ENCODE peak calls at places on chromosome 22, in four cellular contexts. Q is trophoblast cell, B is neuronal stem cell, A is H1. P is an unnamed sample. For H3K36me3, the result is how much of the 10 kb centered on the place peaks cover.

GRCh38 chr22:32991353-32992115 is 66.6 kb downstream of the SYN3 start:
- DNase-seq in Q (peak), B (no peak), A (no peak), P (no peak)

GRCh38 chr22:35150163-35151107 is 84.5 kb downstream of the ISX start:
- DNase-seq in Q (peak), B (peak), A (peak), P (peak)

GRCh38 chr22:31540966-31541365 is 44.6 kb downstream of the SFI1 start:
- DNase-seq in Q (no peak), B (no peak), A (no peak), P (no peak)

GRCh38 chr22:20249797-20250354 is 18.2 kb downstream of the RTN4R start:
- DNase-seq in Q (no peak), B (no peak), A (no peak), P (no peak)

GRCh38 chr22:42064629-42065028 is 6.0 kb downstream of the NAGA start:
- DNase-seq in Q (no peak), B (no peak), A (no peak), P (no peak)

GRCh38 chr22:26672060-26672471 is 14.7 kb downstream of the MIAT start:
- DNase-seq in Q (no peak), B (no peak), A (no peak), P (no peak)

GRCh38 chr22:30521368-30522156 is 16.1 kb upstream of the SEC14L4 start:
- DNase-seq in Q (no peak), B (no peak), A (no peak), P (no peak)

GRCh38 chr22:50443202-50443601 is 31.6 kb downstream of the SBF1 start:
- DNase-seq in Q (peak), B (no peak), A (no peak), P (no peak)

GRCh38 chr22:26669060-26669481 is 11.7 kb downstream of the MIAT start:
- DNase-seq in Q (no peak), B (no peak), A (no peak), P (peak)

GRCh38 chr22:24466831-24467249 is 28.3 kb upstream of the UPB1 start:
- DNase-seq in Q (no peak), B (no peak), A (no peak), P (peak)

GRCh38 chr22:41327124-41327523 is 25.8 kb downstream of the ZC3H7B start:
- DNase-seq in Q (no peak), B (no peak), A (no peak), P (no peak)

GRCh38 chr22:29830585-29830984 is 7.5 kb downstream of the ASCC2 start:
- DNase-seq in Q (peak), B (no peak), A (no peak), P (no peak)

GRCh38 chr22:43867839-43868652 is 5.7 kb upstream of the SULT4A1 start:
- DNase-seq in Q (peak), B (peak), A (peak), P (peak)

GRCh38 chr22:43096420-43096819 is 7.2 kb upstream of the TTLL1 start:
- DNase-seq in Q (no peak), B (no peak), A (no peak), P (no peak)

GRCh38 chr22:19673660-19674059 is 40.6 kb upstream of the SEPTIN5 start:
- DNase-seq in Q (no peak), B (no peak), A (no peak), P (no peak)

GRCh38 chr22:20062766-20063083 is 17.3 kb upstream of the DGCR8 start:
- DNase-seq in Q (peak), B (no peak), A (no peak), P (peak)

GRCh38 chr22:20938272-20938671 is 21.1 kb downstream of the CRKL start:
- DNase-seq in Q (no peak), B (no peak), A (no peak), P (no peak)

GRCh38 chr22:25359601-25360261 is 140.3 kb downstream of the CRYBB2 start:
- DNase-seq in Q (no peak), B (no peak), A (no peak), P (no peak)

GRCh38 chr22:30486118-30486517 is 14.3 kb upstream of the SEC14L3 start:
- DNase-seq in Q (no peak), B (no peak), A (no peak), P (no peak)

GRCh38 chr22:27993774-27994350 is 74.8 kb upstream of the PITPNB start:
- DNase-seq in Q (no peak), B (no peak), A (no peak), P (no peak)

GRCh38 chr22:44668190-44668885 is 33.7 kb upstream of the PRR5 start:
- DNase-seq in Q (no peak), B (peak), A (no peak), P (no peak)

GRCh38 chr22:35991168-35991567 is 37.5 kb downstream of the RBFOX2 start:
- DNase-seq in Q (no peak), B (no peak), A (no peak), P (peak)

GRCh38 chr22:42068351-42068730 is 2.3 kb downstream of the NAGA start:
- DNase-seq in Q (no peak), B (no peak), A (no peak), P (no peak)

GRCh38 chr22:33520904-33521780 is 399.1 kb downstream of the LARGE1 start:
- DNase-seq in Q (no peak), B (no peak), A (no peak), P (no peak)

GRCh38 chr22:44289429-44290171 is 23.2 kb downstream of the SHISAL1 start:
- DNase-seq in Q (no peak), B (peak), A (no peak), P (peak)

GRCh38 chr22:21876486-21877176 is 9.2 kb upstream of the MAPK1 start:
- DNase-seq in Q (no peak), B (no peak), A (no peak), P (peak)

GRCh38 chr22:49600452-49600847 is 227.2 kb downstream of the BRD1 start:
- DNase-seq in Q (no peak), B (no peak), A (no peak), P (no peak)

GRCh38 chr22:35218079-35218478 is 39.2 kb upstream of the HMGXB4 start:
- DNase-seq in Q (peak), B (no peak), A (no peak), P (no peak)

GRCh38 chr22:26945565-26945964 is 288.2 kb downstream of the MIAT start:
- DNase-seq in Q (no peak), B (no peak), A (no peak), P (no peak)

DNA sequence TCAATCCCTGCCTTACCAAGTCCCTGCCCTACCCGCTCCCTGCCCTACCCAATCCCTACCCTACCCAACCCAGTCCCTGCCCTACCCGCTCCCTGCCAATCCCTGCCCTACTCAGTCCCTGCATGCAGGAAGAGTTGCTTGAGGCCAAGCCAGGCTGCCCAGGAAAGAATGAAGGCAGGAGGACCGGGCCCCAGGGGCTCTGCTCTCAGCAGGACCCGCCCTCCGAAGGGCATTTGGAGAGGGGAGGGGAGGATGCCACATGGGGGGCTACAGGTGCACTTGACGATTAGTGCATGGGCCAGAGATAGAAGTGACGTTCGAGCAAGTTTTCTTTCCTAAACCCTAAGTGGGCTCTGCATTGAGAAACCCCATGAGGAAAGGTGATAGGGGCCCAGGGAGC is 581.2 kb downstream of the TBC1D22A start:
- DNase-seq in Q (no peak), B (no peak), A (no peak), P (no peak)
- H2BK12ac ChIP-seq in Q (no peak), B (no peak), A (no peak), P (no peak)

GRCh38 chr22:39953101-39953500 is 7.1 kb upstream of the TMA7B start:
- DNase-seq in Q (no peak), B (no peak), A (no peak), P (no peak)
- H3K36me3 ChIP-seq in Q (under half), B (under half), A (under half), P (under half)

DNA sequence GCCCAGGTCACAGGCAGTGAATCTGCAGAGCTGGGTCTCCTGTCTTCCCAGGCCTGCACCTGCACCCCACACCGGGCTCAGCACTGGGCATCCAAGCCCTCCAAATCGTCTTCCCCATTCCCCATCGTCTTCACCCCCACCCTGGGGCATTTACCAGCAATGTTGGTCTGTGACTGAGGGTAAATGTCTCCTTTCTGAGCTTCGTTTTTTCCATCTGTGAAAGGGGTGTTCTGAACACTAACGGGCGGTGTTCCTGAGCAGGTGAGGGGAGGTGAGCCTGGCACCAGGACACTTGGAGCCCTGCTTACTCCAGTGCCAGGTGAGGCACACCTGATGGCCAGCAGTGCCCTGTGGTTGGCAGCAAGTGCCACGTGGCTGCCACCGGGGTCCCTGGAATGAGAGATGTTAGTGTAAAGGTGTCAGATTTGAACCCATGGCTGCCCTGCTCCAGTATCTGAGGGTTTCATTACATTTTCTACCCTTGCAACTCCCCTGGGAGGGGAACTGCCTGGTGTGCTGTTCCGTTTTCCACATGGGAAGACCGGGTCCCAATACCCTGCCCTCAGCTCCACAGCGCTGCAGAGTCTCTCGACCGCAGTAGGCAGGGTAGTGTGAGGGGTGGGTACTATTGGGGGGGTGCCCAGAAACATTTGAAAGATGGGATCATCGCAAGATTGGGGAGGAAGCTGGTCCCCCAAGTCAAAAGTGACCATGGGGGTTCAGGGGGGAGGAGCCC is 1.9 kb downstream of the CDC42EP1 start:
- DNase-seq in Q (no peak), B (no peak), A (no peak), P (no peak)
- H3K23ac ChIP-seq in Q (no peak), B (peak), A (no peak), P (no peak)

GRCh38 chr22:46040471-46041465 is 63.8 kb upstream of the WNT7B start:
- DNase-seq in Q (no peak), B (no peak), A (no peak), P (no peak)
- H2BK12ac ChIP-seq in Q (no peak), B (no peak), A (peak), P (no peak)

P was measured in mesenchymal stem cell.